ENCODE peak calls at places on chromosomes 12 and 14, in six cellular contexts. One of them, this sample, is unnamed.

GRCh38 chr12:117587646-117588287 is 226.3 kb upstream of the NOS1 start:
- DNase-seq in non-pigmented ciliary epithelial cell: no peak
- DNase-seq in brain microvascular endothelial cell: peak
- DNase-seq in left lung: peak
- DNase-seq in mammary epithelial cell: peak
- DNase-seq in MG63: peak
- DNase-seq in this sample: peak

GRCh38 chr12:91910871-91911388 is 234.7 kb downstream of the BTG1 start:
- DNase-seq in non-pigmented ciliary epithelial cell: no peak
- DNase-seq in brain microvascular endothelial cell: no peak
- DNase-seq in left lung: no peak
- DNase-seq in mammary epithelial cell: no peak
- DNase-seq in MG63: no peak
- DNase-seq in this sample: no peak

GRCh38 chr12:75717902-75718301 is 206.5 kb upstream of the KRR1 start:
- DNase-seq in non-pigmented ciliary epithelial cell: no peak
- DNase-seq in brain microvascular endothelial cell: no peak
- DNase-seq in left lung: no peak
- DNase-seq in mammary epithelial cell: no peak
- DNase-seq in MG63: no peak
- DNase-seq in this sample: no peak

GRCh38 chr14:56903304-56904021 is 93.2 kb upstream of the OTX2 start:
- DNase-seq in non-pigmented ciliary epithelial cell: no peak
- DNase-seq in brain microvascular endothelial cell: no peak
- DNase-seq in left lung: no peak
- DNase-seq in mammary epithelial cell: no peak
- DNase-seq in MG63: no peak
- DNase-seq in this sample: no peak

GRCh38 chr12:122651520-122652224 is 51.5 kb downstream of the HCAR2 start:
- DNase-seq in non-pigmented ciliary epithelial cell: no peak
- DNase-seq in brain microvascular endothelial cell: no peak
- DNase-seq in left lung: no peak
- DNase-seq in mammary epithelial cell: no peak
- DNase-seq in MG63: no peak
- DNase-seq in this sample: no peak

GRCh38 chr12:130263996-130264395 is 73.7 kb upstream of the PIWIL1 start:
- DNase-seq in non-pigmented ciliary epithelial cell: no peak
- DNase-seq in brain microvascular endothelial cell: no peak
- DNase-seq in left lung: no peak
- DNase-seq in mammary epithelial cell: no peak
- DNase-seq in MG63: no peak
- DNase-seq in this sample: no peak

GRCh38 chr14:96790211-96790610 is 7.0 kb upstream of the VRK1 start:
- DNase-seq in non-pigmented ciliary epithelial cell: no peak
- DNase-seq in brain microvascular endothelial cell: no peak
- DNase-seq in left lung: no peak
- DNase-seq in mammary epithelial cell: no peak
- DNase-seq in MG63: no peak
- DNase-seq in this sample: no peak

GRCh38 chr12:3243376-3244084 is 166.4 kb downstream of the TSPAN9 start:
- DNase-seq in non-pigmented ciliary epithelial cell: no peak
- DNase-seq in brain microvascular endothelial cell: no peak
- DNase-seq in left lung: no peak
- DNase-seq in mammary epithelial cell: no peak
- DNase-seq in MG63: no peak
- DNase-seq in this sample: no peak

GRCh38 chr12:104519190-104519857 is 62.6 kb downstream of the CHST11 start:
- DNase-seq in non-pigmented ciliary epithelial cell: no peak
- DNase-seq in brain microvascular endothelial cell: no peak
- DNase-seq in left lung: no peak
- DNase-seq in mammary epithelial cell: no peak
- DNase-seq in MG63: no peak
- DNase-seq in this sample: no peak

GRCh38 chr12:122422769-122423257 is 344 bp upstream of the CLIP1 start:
- DNase-seq in non-pigmented ciliary epithelial cell: no peak
- DNase-seq in brain microvascular endothelial cell: no peak
- DNase-seq in left lung: peak
- DNase-seq in mammary epithelial cell: peak
- DNase-seq in MG63: peak
- DNase-seq in this sample: peak

GRCh38 chr14:100381386-100382105 is 58.4 kb downstream of the SLC25A47 start:
- DNase-seq in non-pigmented ciliary epithelial cell: no peak
- DNase-seq in brain microvascular endothelial cell: no peak
- DNase-seq in left lung: no peak
- DNase-seq in mammary epithelial cell: no peak
- DNase-seq in MG63: no peak
- DNase-seq in this sample: no peak

GRCh38 chr12:115632323-115632722 is 645.2 kb downstream of the MED13L start:
- DNase-seq in non-pigmented ciliary epithelial cell: no peak
- DNase-seq in brain microvascular endothelial cell: no peak
- DNase-seq in left lung: no peak
- DNase-seq in mammary epithelial cell: peak
- DNase-seq in MG63: no peak
- DNase-seq in this sample: peak

GRCh38 chr14:30223966-30224365 is 296.3 kb upstream of the PRKD1 start:
- DNase-seq in non-pigmented ciliary epithelial cell: no peak
- DNase-seq in brain microvascular endothelial cell: no peak
- DNase-seq in left lung: no peak
- DNase-seq in mammary epithelial cell: no peak
- DNase-seq in MG63: peak
- DNase-seq in this sample: peak

GRCh38 chr14:87899228-87899627 is 93.8 kb downstream of the GALC start:
- DNase-seq in non-pigmented ciliary epithelial cell: no peak
- DNase-seq in brain microvascular endothelial cell: no peak
- DNase-seq in left lung: no peak
- DNase-seq in mammary epithelial cell: no peak
- DNase-seq in MG63: no peak
- DNase-seq in this sample: no peak

GRCh38 chr14:59328410-59328809 is 136.8 kb downstream of the GPR135 start:
- DNase-seq in non-pigmented ciliary epithelial cell: no peak
- DNase-seq in brain microvascular endothelial cell: no peak
- DNase-seq in left lung: no peak
- DNase-seq in mammary epithelial cell: no peak
- DNase-seq in MG63: no peak
- DNase-seq in this sample: peak

GRCh38 chr12:130444081-130444480 is 106.4 kb downstream of the PIWIL1 start:
- DNase-seq in non-pigmented ciliary epithelial cell: no peak
- DNase-seq in brain microvascular endothelial cell: no peak
- DNase-seq in left lung: no peak
- DNase-seq in mammary epithelial cell: no peak
- DNase-seq in MG63: no peak
- DNase-seq in this sample: no peak

GRCh38 chr14:88168498-88169165 is 154.4 kb downstream of the KCNK10 start:
- DNase-seq in non-pigmented ciliary epithelial cell: no peak
- DNase-seq in brain microvascular endothelial cell: peak
- DNase-seq in left lung: peak
- DNase-seq in mammary epithelial cell: peak
- DNase-seq in MG63: no peak
- DNase-seq in this sample: peak

GRCh38 chr12:49160415-49160814 is 28.5 kb downstream of the TUBA1A start:
- DNase-seq in non-pigmented ciliary epithelial cell: no peak
- DNase-seq in brain microvascular endothelial cell: no peak
- DNase-seq in left lung: no peak
- DNase-seq in mammary epithelial cell: no peak
- DNase-seq in MG63: no peak
- DNase-seq in this sample: no peak

GRCh38 chr12:121697093-121697698 is 15.4 kb upstream of the TMEM120B start:
- DNase-seq in non-pigmented ciliary epithelial cell: no peak
- DNase-seq in brain microvascular endothelial cell: no peak
- DNase-seq in left lung: no peak
- DNase-seq in mammary epithelial cell: no peak
- DNase-seq in MG63: no peak
- DNase-seq in this sample: peak